ENCODE peak calls at places on chromosomes 5 and 9, in six cellular contexts. C, P, J, R, K and E are unnamed samples.

GRCh38 chr5:1106385-1107166 is 5.3 kb downstream of the SLC12A7 start:
- DNase-seq in P (no peak), K (no peak), J (no peak), C (no peak), R (no peak), E (no peak)

GRCh38 chr9:90641090-90641489 is 1.5 kb downstream of the DIRAS2 start:
- DNase-seq in C (no peak), P (no peak), K (no peak), J (no peak), R (no peak), E (no peak)

GRCh38 chr5:1723957-1724821 is 75.4 kb downstream of the MRPL36 start:
- DNase-seq in P (peak), C (no peak), R (no peak), J (no peak), K (no peak), E (no peak)

GRCh38 chr9:123544007-123544827 is 188.2 kb downstream of the CRB2 start:
- DNase-seq in J (peak), R (peak), P (no peak), C (no peak), K (no peak), E (peak)

GRCh38 chr9:37908698-37909186 is 4.8 kb upstream of the SLC25A51 start:
- DNase-seq in K (no peak), C (no peak), R (no peak), J (peak), P (no peak), E (no peak)

GRCh38 chr5:43560128-43560527 is 3.3 kb upstream of the PAIP1 start:
- DNase-seq in C (no peak), R (no peak), P (no peak), K (no peak), J (no peak), E (no peak)

GRCh38 chr5:162189719-162190118 is 122.1 kb downstream of the GABRG2 start:
- DNase-seq in C (no peak), K (no peak), J (no peak), R (no peak), P (no peak), E (no peak)

GRCh38 chr5:15521349-15521937 is 21.5 kb downstream of the FBXL7 start:
- DNase-seq in P (no peak), K (no peak), C (no peak), R (no peak), J (no peak), E (no peak)

GRCh38 chr5:150147580-150148407 is 7.9 kb downstream of the PDGFRB start:
- DNase-seq in J (no peak), K (peak), R (no peak), P (no peak), C (no peak), E (no peak)

GRCh38 chr5:109753279-109753678 is 63.6 kb downstream of the MAN2A1 start:
- DNase-seq in P (no peak), J (no peak), R (no peak), C (no peak), K (no peak), E (no peak)

GRCh38 chr5:131814990-131815389 is 18.2 kb upstream of the FNIP1 start:
- DNase-seq in K (no peak), J (peak), P (no peak), C (no peak), R (no peak), E (peak)

GRCh38 chr9:138023394-138024124 is 146.0 kb downstream of the CACNA1B start:
- DNase-seq in K (no peak), P (no peak), C (no peak), R (no peak), J (peak), E (no peak)

GRCh38 chr5:127723571-127723970 is 20.4 kb downstream of the CCDC192 start:
- DNase-seq in C (peak), J (peak), K (no peak), P (no peak), R (no peak), E (no peak)

GRCh38 chr5:128192368-128192767 is 108.8 kb downstream of the SLC12A2 start:
- DNase-seq in P (no peak), C (no peak), J (no peak), R (no peak), K (no peak), E (no peak)

GRCh38 chr5:124285071-124285470 is 461.4 kb downstream of the ZNF608 start:
- DNase-seq in P (no peak), K (no peak), J (no peak), C (no peak), R (no peak), E (no peak)

GRCh38 chr9:607417-607816 is 234.1 kb upstream of the DMRT1 start:
- DNase-seq in C (no peak), K (no peak), R (no peak), J (no peak), P (no peak), E (no peak)

GRCh38 chr5:137148128-137148527 is 351.0 kb downstream of the SPOCK1 start:
- DNase-seq in P (no peak), R (no peak), K (no peak), J (no peak), C (no peak), E (no peak)

GRCh38 chr9:133735894-133736293 is 2.3 kb downstream of the SARDH start:
- DNase-seq in J (no peak), C (no peak), P (no peak), K (no peak), R (no peak), E (no peak)

GRCh38 chr9:88528356-88528755 is 6.6 kb upstream of the NXNL2 start:
- DNase-seq in P (no peak), C (no peak), K (no peak), J (peak), R (no peak), E (no peak)

GRCh38 chr5:180589771-180590542 is 1.3 kb downstream of the SCGB3A1 start:
- DNase-seq in P (no peak), J (peak), C (no peak), R (no peak), K (no peak), E (no peak)

GRCh38 chr5:34735436-34736426 is 79.6 kb downstream of the RAI14 start:
- DNase-seq in P (no peak), K (no peak), C (no peak), R (no peak), J (peak), E (no peak)

GRCh38 chr9:130740218-130741023 is 46.8 kb downstream of the EXOSC2 start:
- DNase-seq in R (no peak), J (no peak), P (no peak), C (no peak), K (no peak), E (no peak)